ENCODE peak calls at places on chromosomes 13 and 19, in five cellular contexts. O is GM12891, J is H1, N is SK-N-SH, A is K562. M is an unnamed sample.

GRCh38 chr13:99655351-99656091 is 154.2 kb downstream of the TM9SF2 start:
- DNase-seq in A (no peak), O (no peak), N (no peak), J (no peak), M (no peak)

GRCh38 chr19:53903055-53903680 is 5.9 kb upstream of the CACNG7 start:
- DNase-seq in J (peak), N (no peak), O (no peak), A (peak), M (no peak)

GRCh38 chr19:17075860-17076538 is 422 bp downstream of the MYO9B start:
- DNase-seq in N (no peak), O (no peak), J (peak), A (peak), M (no peak)

GRCh38 chr19:43639507-43640423 is at the start of gene CADM4:
- DNase-seq in N (peak), O (peak), J (peak), A (peak), M (no peak)

GRCh38 chr13:39556856-39557255 is 46.1 kb downstream of the LHFPL6 start:
- DNase-seq in O (no peak), A (no peak), J (no peak), N (no peak), M (no peak)

GRCh38 chr19:1817553-1818179 is 5.6 kb upstream of the ATP8B3 start:
- DNase-seq in A (no peak), J (no peak), N (no peak), O (no peak), M (no peak)

GRCh38 chr13:45367358-45367757 is 26.4 kb upstream of the TPT1 start:
- DNase-seq in J (no peak), N (no peak), A (peak), O (peak), M (peak)

GRCh38 chr13:52850396-52851152 is 2.1 kb upstream of the PCDH8 start:
- DNase-seq in A (peak), N (peak), O (peak), J (peak), M (peak)

GRCh38 chr13:87827479-87827878 is 156.3 kb downstream of the SLITRK5 start:
- DNase-seq in J (no peak), N (no peak), A (no peak), O (no peak), M (no peak)

GRCh38 chr19:797528-798414 is 519 bp downstream of the PTBP1 start:
- DNase-seq in N (peak), A (peak), O (peak), J (peak), M (peak)

GRCh38 chr13:46172531-46172991 is 9.4 kb downstream of the LCP1 start:
- DNase-seq in A (no peak), J (no peak), N (no peak), O (no peak), M (no peak)

GRCh38 chr19:9885077-9885552 is 50.0 kb downstream of the PIN1 start:
- DNase-seq in A (no peak), O (no peak), J (no peak), N (peak), M (no peak)

GRCh38 chr13:48797761-48798160 is 144.0 kb downstream of the CYSLTR2 start:
- DNase-seq in N (no peak), O (no peak), A (no peak), J (no peak), M (no peak)

GRCh38 chr19:33171222-33171795 is 22.8 kb upstream of the LRP3 start:
- DNase-seq in N (no peak), O (no peak), A (no peak), J (no peak), M (no peak)

GRCh38 chr13:110874508-110874960 is 40.3 kb downstream of the ANKRD10 start:
- DNase-seq in A (peak), N (peak), J (peak), O (peak), M (peak)

GRCh38 chr19:45650722-45651121 is 11.5 kb upstream of the EML2 start:
- DNase-seq in J (no peak), A (peak), N (no peak), O (no peak), M (no peak)

GRCh38 chr13:90352763-90353162 is 994.7 kb upstream of the MIR17HG start:
- DNase-seq in A (no peak), N (no peak), O (no peak), J (no peak), M (no peak)

GRCh38 chr13:59088716-59089115 is 1075.0 kb downstream of the DIAPH3 start:
- DNase-seq in O (no peak), A (no peak), J (no peak), N (no peak), M (no peak)

GRCh38 chr13:20405691-20406090 is 120.0 kb downstream of the CRYL1 start:
- DNase-seq in A (no peak), N (no peak), O (no peak), J (peak), M (no peak)

GRCh38 chr19:33654840-33655508 is 33.2 kb downstream of the CHST8 start:
- DNase-seq in N (no peak), O (no peak), J (no peak), A (no peak), M (no peak)

GRCh38 chr19:33297401-33298145 is 4.8 kb downstream of the CEBPA start:
- DNase-seq in N (peak), A (no peak), J (no peak), O (no peak), M (peak)

GRCh38 chr19:40799558-40800338 is 757 bp downstream of the EGLN2 start:
- DNase-seq in A (peak), N (peak), J (peak), O (no peak), M (no peak)

GRCh38 chr13:90222758-90223157 is 1124.7 kb upstream of the MIR17HG start:
- DNase-seq in O (no peak), A (no peak), J (no peak), N (no peak), M (no peak)

GRCh38 chr19:4909172-4909896 is at the start of gene UHRF1:
- DNase-seq in J (peak), A (peak), O (peak), N (peak), M (no peak)

GRCh38 chr13:39353988-39354387 is 249.0 kb downstream of the LHFPL6 start:
- DNase-seq in O (no peak), A (no peak), N (no peak), J (no peak), M (no peak)

GRCh38 chr13:59531571-59532091 is 632.1 kb downstream of the DIAPH3 start:
- DNase-seq in N (no peak), J (peak), O (no peak), A (peak), M (no peak)

GRCh38 chr19:29579308-29579910 is 26.7 kb upstream of the POP4 start:
- DNase-seq in A (no peak), O (no peak), J (peak), N (no peak), M (no peak)

GRCh38 chr19:29581398-29581797 is 24.7 kb upstream of the POP4 start:
- DNase-seq in J (no peak), A (no peak), N (no peak), O (no peak), M (no peak)

GRCh38 chr19:29587059-29587458 is 19.0 kb upstream of the POP4 start:
- DNase-seq in O (no peak), J (no peak), A (no peak), N (no peak), M (no peak)

GRCh38 chr19:29586401-29586800 is 19.7 kb upstream of the POP4 start:
- DNase-seq in O (no peak), N (no peak), J (no peak), A (no peak), M (no peak)

GRCh38 chr19:29583196-29584006 is 22.7 kb upstream of the POP4 start:
- DNase-seq in J (no peak), A (no peak), N (no peak), O (no peak), M (no peak)
- TF ChIP-seq TAF1 in J (no peak), A (no peak), N (no peak), O (no peak), M (no peak)

DNA sequence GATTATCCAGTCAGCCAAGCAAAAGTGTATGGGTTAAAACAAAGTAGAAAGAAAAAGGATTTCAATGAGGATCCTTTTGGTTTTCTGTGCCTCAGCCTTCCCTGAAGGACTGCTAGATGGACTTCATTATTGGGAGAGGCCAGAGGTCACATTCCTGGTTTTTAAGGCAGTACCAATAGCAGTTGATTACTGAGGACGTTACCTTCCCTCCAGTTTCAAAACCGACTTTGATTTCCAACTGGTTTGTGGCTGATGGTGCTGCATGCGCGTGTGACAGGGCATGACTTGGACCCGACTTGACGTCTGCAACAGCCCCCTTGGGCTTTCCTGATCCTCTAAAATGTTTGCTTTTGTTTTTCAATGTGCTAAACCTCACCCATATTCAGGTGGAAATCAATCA is 314.3 kb upstream of the ARGLU1 start:
- DNase-seq in N (no peak), J (no peak), O (no peak), A (no peak), M (no peak)
- TF ChIP-seq TAF1 in N (no peak), J (no peak), O (no peak), A (no peak), M (no peak)

DNA sequence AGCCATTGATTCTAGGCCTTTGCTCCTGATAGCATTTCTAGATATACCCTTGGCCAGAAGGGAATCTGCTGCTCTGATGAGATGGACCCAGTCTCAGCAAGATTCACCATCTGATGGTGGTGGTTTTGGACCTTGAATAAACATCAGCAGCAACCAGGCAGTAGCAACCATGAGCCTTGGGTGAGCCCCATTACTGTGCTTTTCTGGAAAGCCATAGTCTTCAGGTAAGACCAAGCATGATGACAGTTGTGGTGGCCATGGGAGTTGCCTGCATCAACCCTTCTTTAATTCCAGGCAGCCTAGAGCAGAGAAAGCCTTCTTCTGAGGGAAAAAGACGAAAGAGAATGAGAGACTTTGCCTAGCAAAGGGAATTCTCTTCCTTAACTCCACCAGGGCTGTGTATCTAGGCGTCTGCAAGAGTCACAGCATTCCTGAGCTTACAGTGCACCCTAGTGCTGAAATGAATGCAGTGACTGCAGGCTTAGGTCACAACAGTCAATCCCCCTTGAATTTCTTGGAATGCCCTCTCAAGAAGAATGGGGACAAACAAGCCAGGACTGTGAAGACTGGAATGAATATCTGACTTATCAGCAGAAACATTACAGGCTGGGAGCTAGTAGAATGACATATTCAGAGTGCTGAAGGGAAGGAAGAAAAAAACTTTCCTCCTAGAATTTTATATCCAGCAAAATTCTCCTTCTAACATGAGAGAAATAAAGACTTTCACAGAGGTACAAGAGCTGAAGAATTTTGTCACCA is 942.4 kb upstream of the PCDH20 start:
- DNase-seq in A (peak), N (no peak), O (no peak), J (no peak), M (no peak)
- TF ChIP-seq TAF1 in A (no peak), N (no peak), O (no peak), J (no peak), M (no peak)

GRCh38 chr13:113083402-113084061 is 22.1 kb upstream of the F7 start:
- DNase-seq in O (no peak), A (peak), J (no peak), N (no peak), M (no peak)

GRCh38 chr13:113084094-113084942 is 21.3 kb upstream of the F7 start:
- DNase-seq in O (no peak), J (no peak), N (no peak), A (no peak), M (no peak)

GRCh38 chr13:113083022-113083373 is 22.6 kb upstream of the F7 start:
- DNase-seq in J (no peak), N (no peak), O (no peak), A (no peak), M (no peak)

GRCh38 chr13:113080901-113081521 is 24.6 kb upstream of the F7 start:
- DNase-seq in O (no peak), N (no peak), J (no peak), A (no peak), M (no peak)

DNA sequence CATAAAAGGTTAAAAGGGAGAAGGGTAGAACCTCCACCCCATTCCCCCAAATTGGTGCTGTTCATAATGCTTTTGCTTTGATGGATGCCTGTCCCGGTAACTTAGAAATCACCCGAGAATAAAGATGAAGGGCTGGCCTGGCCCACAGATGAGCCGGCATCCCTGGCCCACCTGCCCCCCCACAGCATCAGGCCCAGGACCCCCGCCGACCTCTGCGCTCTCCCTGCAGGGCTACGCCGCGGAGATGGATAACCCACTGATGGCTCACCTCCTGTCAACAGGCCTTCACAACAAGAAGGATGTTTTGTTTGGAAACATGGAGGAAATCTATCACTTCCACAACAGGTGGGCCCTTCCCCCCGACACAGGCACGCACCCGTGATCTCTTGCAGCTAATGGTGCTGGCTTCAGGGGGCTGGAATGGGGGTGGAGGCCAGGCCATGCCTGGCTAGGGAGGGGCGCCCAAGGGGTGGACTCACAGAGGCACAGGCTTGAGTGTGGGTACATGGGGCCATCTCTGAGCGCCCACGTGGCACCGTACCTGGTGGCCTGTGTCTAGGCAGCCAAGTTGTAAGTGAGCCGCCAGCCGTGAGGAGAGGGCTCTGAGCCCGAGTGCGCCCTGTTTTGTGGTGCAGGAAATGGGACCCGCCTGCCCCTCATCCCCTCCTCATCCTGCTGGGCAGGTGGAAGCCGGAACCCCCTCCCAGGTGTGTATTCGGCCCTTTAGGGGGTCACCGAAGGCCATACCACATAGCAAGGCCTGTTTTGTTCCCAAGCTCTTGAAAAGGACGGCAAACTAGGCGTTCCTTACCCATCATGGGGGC is 23.2 kb upstream of the F7 start:
- DNase-seq in O (no peak), J (no peak), A (no peak), N (no peak), M (no peak)
- TF ChIP-seq TAF1 in O (no peak), J (no peak), A (no peak), N (no peak), M (no peak)

GRCh38 chr19:6018786-6019185 is 40.8 kb upstream of the RANBP3 start:
- DNase-seq in J (peak), A (peak), O (no peak), N (peak), M (no peak)
- TF ChIP-seq TAF1 in J (no peak), A (no peak), O (no peak), N (no peak), M (no peak)

GRCh38 chr13:101527130-101527529 is 74.7 kb downstream of the ITGBL1 start:
- DNase-seq in J (no peak), A (no peak), N (no peak), O (no peak), M (no peak)
- TF ChIP-seq TAF1 in J (no peak), A (no peak), N (no peak), O (no peak), M (no peak)

DNA sequence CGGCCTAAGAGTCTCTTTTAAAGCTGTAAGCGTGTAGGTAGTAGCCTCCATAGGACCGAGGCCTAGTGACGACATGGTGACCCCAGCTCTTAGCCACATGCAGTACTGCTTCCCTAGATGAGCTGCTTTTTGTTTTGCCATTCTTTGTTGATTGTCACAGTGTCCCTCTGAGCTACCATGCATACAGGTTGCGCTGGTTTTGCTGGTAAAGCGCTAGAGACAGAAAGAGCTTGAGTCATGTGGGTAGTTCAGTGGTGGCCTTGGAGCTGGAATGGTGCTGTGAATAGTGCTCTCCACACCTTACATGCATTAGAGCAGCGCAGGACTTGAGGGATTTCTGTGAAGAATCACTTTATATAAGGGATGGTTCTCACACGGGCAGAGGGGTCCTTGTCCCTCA is 5.1 kb downstream of the HNRNPM start:
- DNase-seq in O (no peak), N (no peak), A (no peak), J (no peak), M (no peak)
- TF ChIP-seq TAF1 in O (no peak), N (no peak), A (no peak), J (no peak), M (no peak)